ENCODE peak calls at places on chromosome 13, in five cellular contexts. V is C1 segment of cervical spinal cord; T is posterior cingulate gyrus; D is HEK293T; O is CD8-positive, alpha-beta memory T cell. G is an unnamed sample.

GRCh38 chr13:31638577-31638976 is 100.7 kb upstream of the RXFP2 start:
- DNase-seq in T (no peak), O (no peak), D (no peak), V (no peak), G (no peak)

GRCh38 chr13:55977436-55977835 is 1163.3 kb upstream of the PRR20A start:
- DNase-seq in D (no peak), O (no peak), V (no peak), T (no peak), G (no peak)

GRCh38 chr13:104773775-104774174 is 1707.6 kb upstream of the SLC10A2 start:
- DNase-seq in D (peak; percentile 3), O (peak; percentile 12), T (no peak), V (no peak), G (peak; percentile 30)

GRCh38 chr13:66661336-66661735 is 568.8 kb downstream of the PCDH9 start:
- DNase-seq in O (no peak), D (no peak), T (no peak), V (no peak), G (no peak)

GRCh38 chr13:109684084-109684835 is 102.1 kb downstream of the IRS2 start:
- DNase-seq in O (no peak), V (no peak), D (no peak), T (no peak), G (no peak)

GRCh38 chr13:79196366-79196765 is 209.7 kb downstream of the RBM26 start:
- DNase-seq in D (no peak), V (no peak), O (no peak), T (no peak), G (no peak)

GRCh38 chr13:27663947-27664346 is 42.3 kb downstream of the POLR1D start:
- DNase-seq in V (no peak), T (no peak), O (no peak), D (no peak), G (peak; percentile 14)

GRCh38 chr13:83453300-83453699 is 429.0 kb downstream of the SLITRK1 start:
- DNase-seq in V (no peak), O (no peak), D (no peak), T (no peak), G (no peak)

GRCh38 chr13:46756977-46757376 is 40.0 kb downstream of the ESD start:
- DNase-seq in D (no peak), V (no peak), T (no peak), O (no peak), G (no peak)

GRCh38 chr13:64925284-64925683 is 2304.9 kb downstream of the PCDH9 start:
- DNase-seq in V (no peak), T (no peak), O (no peak), D (no peak), G (peak; percentile 15)

GRCh38 chr13:75181906-75182305 is 300.1 kb downstream of the TBC1D4 start:
- DNase-seq in O (no peak), T (no peak), V (no peak), D (no peak), G (no peak)

GRCh38 chr13:20125129-20125782 is 35.6 kb downstream of the GJA3 start:
- DNase-seq in T (no peak), V (no peak), D (no peak), O (no peak), G (no peak)

GRCh38 chr13:37386276-37386675 is 212.3 kb downstream of the POSTN start:
- DNase-seq in V (no peak), T (no peak), D (no peak), O (no peak), G (no peak)

GRCh38 chr13:36067619-36068456 is 63.3 kb downstream of the DCLK1 start:
- DNase-seq in D (no peak), V (no peak), O (no peak), T (no peak), G (no peak)

GRCh38 chr13:106709509-106709908 is 141.6 kb upstream of the ARGLU1 start:
- DNase-seq in D (no peak), T (no peak), V (no peak), O (no peak), G (no peak)

GRCh38 chr13:102250448-102250847 is 151.4 kb downstream of the FGF14 start:
- DNase-seq in V (no peak), O (no peak), D (no peak), T (no peak), G (no peak)

GRCh38 chr13:34416833-34417425 is 525.1 kb upstream of the NBEA start:
- DNase-seq in O (no peak), T (no peak), D (no peak), V (no peak), G (no peak)

GRCh38 chr13:83829800-83830199 is 52.5 kb downstream of the SLITRK1 start:
- DNase-seq in V (no peak), T (no peak), O (no peak), D (no peak), G (no peak)

GRCh38 chr13:42328672-42329071 is 56.7 kb downstream of the AKAP11 start:
- DNase-seq in D (no peak), V (no peak), O (no peak), T (no peak), G (no peak)

GRCh38 chr13:93158565-93158964 is 68.0 kb upstream of the GPC6 start:
- DNase-seq in T (no peak), D (no peak), O (no peak), V (no peak), G (no peak)

GRCh38 chr13:28440774-28441532 is 54.0 kb downstream of the FLT1 start:
- DNase-seq in D (no peak), T (no peak), O (no peak), V (no peak), G (no peak)

GRCh38 chr13:28429685-28430290 is 65.1 kb downstream of the FLT1 start:
- DNase-seq in V (no peak), T (no peak), D (no peak), O (no peak), G (peak; percentile 37)

GRCh38 chr13:32170841-32171240 is 139.3 kb downstream of the FRY start:
- DNase-seq in D (no peak), T (no peak), O (no peak), V (no peak), G (no peak)

GRCh38 chr13:66693656-66694055 is 536.5 kb downstream of the PCDH9 start:
- DNase-seq in D (no peak), V (no peak), T (no peak), O (no peak), G (no peak)

GRCh38 chr13:112924365-112924764 is 44.6 kb upstream of the MCF2L start:
- DNase-seq in T (no peak), D (no peak), V (no peak), O (no peak), G (no peak)

GRCh38 chr13:110589991-110590390 is 25.4 kb upstream of the NAXD start:
- DNase-seq in T (no peak), V (no peak), O (no peak), D (no peak), G (no peak)

GRCh38 chr13:32107474-32107873 is 75.9 kb downstream of the FRY start:
- DNase-seq in D (no peak), V (no peak), T (no peak), O (no peak), G (no peak)